ENCODE peak calls at places on chromosomes 7 and 10, in seven cellular contexts. One of them, this sample, is unnamed.

GRCh38 chr10:109892087-109892486 is 31.2 kb downstream of the XPNPEP1 start:
- DNase-seq in COR-L47: no peak
- DNase-seq in GM23248: no peak
- DNase-seq in ecto neural progenitor cell: no peak
- DNase-seq in AG09309: no peak
- DNase-seq in effector CD4-positive, alpha-beta T cell: no peak
- DNase-seq in NCI-H774: no peak
- DNase-seq in this sample: no peak

GRCh38 chr7:39125849-39126248 is 148.1 kb downstream of the POU6F2 start:
- DNase-seq in NCI-H774: no peak
- DNase-seq in COR-L47: no peak
- DNase-seq in GM23248: no peak
- DNase-seq in AG09309: no peak
- DNase-seq in ecto neural progenitor cell: no peak
- DNase-seq in effector CD4-positive, alpha-beta T cell: no peak
- DNase-seq in this sample: no peak

GRCh38 chr7:80819503-80819902 is 99.3 kb downstream of the SEMA3C start:
- DNase-seq in COR-L47: no peak
- DNase-seq in effector CD4-positive, alpha-beta T cell: no peak
- DNase-seq in AG09309: no peak
- DNase-seq in NCI-H774: no peak
- DNase-seq in ecto neural progenitor cell: no peak
- DNase-seq in GM23248: no peak
- DNase-seq in this sample: no peak

GRCh38 chr10:32271617-32272016 is 75.3 kb downstream of the EPC1 start:
- DNase-seq in effector CD4-positive, alpha-beta T cell: no peak
- DNase-seq in NCI-H774: no peak
- DNase-seq in AG09309: peak; percentile 8
- DNase-seq in COR-L47: no peak
- DNase-seq in ecto neural progenitor cell: no peak
- DNase-seq in GM23248: peak; percentile 64
- DNase-seq in this sample: no peak

GRCh38 chr10:52390388-52390787 is 76.3 kb downstream of the DKK1 start:
- DNase-seq in AG09309: no peak
- DNase-seq in NCI-H774: no peak
- DNase-seq in ecto neural progenitor cell: no peak
- DNase-seq in GM23248: no peak
- DNase-seq in effector CD4-positive, alpha-beta T cell: no peak
- DNase-seq in COR-L47: no peak
- DNase-seq in this sample: no peak

GRCh38 chr10:27744478-27745379 is 890 bp downstream of the MKX start:
- DNase-seq in AG09309: no peak
- DNase-seq in GM23248: peak; percentile 88
- DNase-seq in NCI-H774: no peak
- DNase-seq in ecto neural progenitor cell: peak; percentile 71
- DNase-seq in COR-L47: no peak
- DNase-seq in effector CD4-positive, alpha-beta T cell: no peak
- DNase-seq in this sample: no peak

GRCh38 chr10:96124230-96125141 is 5.6 kb upstream of the ZNF518A start:
- DNase-seq in ecto neural progenitor cell: peak; percentile 69
- DNase-seq in effector CD4-positive, alpha-beta T cell: no peak
- DNase-seq in NCI-H774: no peak
- DNase-seq in AG09309: no peak
- DNase-seq in GM23248: peak; percentile 41
- DNase-seq in COR-L47: peak; percentile 1
- DNase-seq in this sample: no peak

GRCh38 chr10:103736763-103737162 is 118.6 kb downstream of the SH3PXD2A start:
- DNase-seq in AG09309: no peak
- DNase-seq in ecto neural progenitor cell: peak; percentile 66
- DNase-seq in COR-L47: no peak
- DNase-seq in effector CD4-positive, alpha-beta T cell: no peak
- DNase-seq in GM23248: no peak
- DNase-seq in NCI-H774: peak; percentile 14
- DNase-seq in this sample: no peak

GRCh38 chr7:35646289-35647033 is 48.5 kb downstream of the HERPUD2 start:
- DNase-seq in AG09309: no peak
- DNase-seq in GM23248: no peak
- DNase-seq in effector CD4-positive, alpha-beta T cell: no peak
- DNase-seq in ecto neural progenitor cell: no peak
- DNase-seq in COR-L47: no peak
- DNase-seq in NCI-H774: peak; percentile 4
- DNase-seq in this sample: no peak

GRCh38 chr7:108568801-108569380 is 615 bp downstream of the THAP5 start:
- DNase-seq in AG09309: no peak
- DNase-seq in ecto neural progenitor cell: no peak
- DNase-seq in GM23248: peak; percentile 6
- DNase-seq in effector CD4-positive, alpha-beta T cell: no peak
- DNase-seq in COR-L47: peak; percentile 55
- DNase-seq in NCI-H774: no peak
- DNase-seq in this sample: no peak

GRCh38 chr7:73838642-73839041 is 3.7 kb downstream of the METTL27 start:
- DNase-seq in effector CD4-positive, alpha-beta T cell: no peak
- DNase-seq in NCI-H774: no peak
- DNase-seq in GM23248: no peak
- DNase-seq in AG09309: no peak
- DNase-seq in ecto neural progenitor cell: no peak
- DNase-seq in COR-L47: no peak
- DNase-seq in this sample: no peak

GRCh38 chr10:129491123-129491734 is 24.2 kb downstream of the MGMT start:
- DNase-seq in COR-L47: no peak
- DNase-seq in ecto neural progenitor cell: no peak
- DNase-seq in effector CD4-positive, alpha-beta T cell: no peak
- DNase-seq in NCI-H774: no peak
- DNase-seq in AG09309: no peak
- DNase-seq in GM23248: peak; percentile 32
- DNase-seq in this sample: no peak

GRCh38 chr10:63744060-63744941 is 223.1 kb downstream of the REEP3 start:
- DNase-seq in GM23248: peak; percentile 73
- DNase-seq in effector CD4-positive, alpha-beta T cell: no peak
- DNase-seq in AG09309: peak; percentile 66
- DNase-seq in COR-L47: no peak
- DNase-seq in NCI-H774: no peak
- DNase-seq in ecto neural progenitor cell: no peak
- DNase-seq in this sample: peak; percentile 77

GRCh38 chr10:132192991-132193670 is 6.4 kb downstream of the DPYSL4 start:
- DNase-seq in ecto neural progenitor cell: no peak
- DNase-seq in effector CD4-positive, alpha-beta T cell: no peak
- DNase-seq in AG09309: no peak
- DNase-seq in GM23248: no peak
- DNase-seq in NCI-H774: no peak
- DNase-seq in COR-L47: no peak
- DNase-seq in this sample: no peak

GRCh38 chr7:129370812-129371211 is 63.4 kb upstream of the STRIP2 start:
- DNase-seq in NCI-H774: no peak
- DNase-seq in AG09309: peak; percentile 7
- DNase-seq in effector CD4-positive, alpha-beta T cell: no peak
- DNase-seq in COR-L47: no peak
- DNase-seq in GM23248: no peak
- DNase-seq in ecto neural progenitor cell: no peak
- DNase-seq in this sample: no peak

GRCh38 chr10:78750418-78750817 is 318.3 kb upstream of the ZMIZ1 start:
- DNase-seq in NCI-H774: no peak
- DNase-seq in GM23248: no peak
- DNase-seq in AG09309: no peak
- DNase-seq in COR-L47: no peak
- DNase-seq in effector CD4-positive, alpha-beta T cell: no peak
- DNase-seq in ecto neural progenitor cell: no peak
- DNase-seq in this sample: no peak

GRCh38 chr10:47262606-47263295 is 37.2 kb upstream of the GDF10 start:
- DNase-seq in effector CD4-positive, alpha-beta T cell: no peak
- DNase-seq in AG09309: peak; percentile 5
- DNase-seq in COR-L47: no peak
- DNase-seq in ecto neural progenitor cell: no peak
- DNase-seq in GM23248: peak; percentile 43
- DNase-seq in NCI-H774: no peak
- DNase-seq in this sample: peak; percentile 27